ENCODE peak calls at places on chromosomes 3 and 15, in five cellular contexts. P, M, N, S and G are unnamed samples.

GRCh38 chr15:69064649-69065048 is 50.2 kb downstream of the NOX5 start:
- DNase-seq in S (no peak), M (no peak), P (no peak), N (no peak), G (no peak)

GRCh38 chr15:58415636-58416035 is 16.2 kb upstream of the LIPC start:
- DNase-seq in P (no peak), S (no peak), N (no peak), M (no peak), G (no peak)

GRCh38 chr3:195821403-195822130 is 9.8 kb upstream of the MUC4 start:
- DNase-seq in P (no peak), N (no peak), M (no peak), S (no peak), G (no peak)

GRCh38 chr3:127786358-127787070 is 35.8 kb downstream of the MGLL start:
- DNase-seq in P (no peak), M (peak), S (peak), N (no peak), G (no peak)

GRCh38 chr15:101723874-101724674 is at the start of gene TARS3:
- DNase-seq in N (peak), P (peak), S (peak), M (peak), G (peak)

GRCh38 chr3:110625126-110625798 is 446.4 kb upstream of the NECTIN3 start:
- DNase-seq in S (no peak), P (no peak), N (no peak), M (no peak), G (no peak)

GRCh38 chr15:84988909-84989644 is 7.4 kb downstream of the PDE8A start:
- DNase-seq in P (no peak), S (no peak), N (no peak), M (no peak), G (no peak)

GRCh38 chr3:70963412-70963811 is 620.1 kb downstream of the FOXP1 start:
- DNase-seq in P (no peak), N (peak), S (no peak), M (no peak), G (no peak)

GRCh38 chr3:135966349-135966695 is 794 bp downstream of the PPP2R3A start:
- DNase-seq in S (no peak), N (no peak), M (peak), P (no peak), G (no peak)

GRCh38 chr3:113153499-113154107 is 57.8 kb upstream of the BOC start:
- DNase-seq in M (no peak), S (no peak), N (no peak), P (no peak), G (no peak)

GRCh38 chr15:59376735-59377134 is 4.1 kb upstream of the MYO1E start:
- DNase-seq in M (no peak), P (no peak), S (no peak), N (no peak), G (no peak)

GRCh38 chr15:68389936-68390790 is 41.8 kb downstream of the ITGA11 start:
- DNase-seq in P (no peak), N (peak), M (no peak), S (no peak), G (no peak)

GRCh38 chr15:51137024-51137423 is 42.3 kb upstream of the TNFAIP8L3 start:
- DNase-seq in N (no peak), S (no peak), M (no peak), P (no peak), G (no peak)

GRCh38 chr3:116440196-116440595 is 5.1 kb downstream of the LSAMP start:
- DNase-seq in S (peak), N (peak), P (no peak), M (peak), G (no peak)

GRCh38 chr15:93066103-93066725 is 22.8 kb downstream of the RGMA start:
- DNase-seq in N (no peak), M (no peak), P (no peak), S (no peak), G (no peak)

GRCh38 chr3:10268930-10269329 is 20.7 kb downstream of the TATDN2 start:
- DNase-seq in N (no peak), M (no peak), S (no peak), P (no peak), G (no peak)

GRCh38 chr15:49645937-49646336 is 25.1 kb downstream of the DTWD1 start:
- DNase-seq in N (peak), P (no peak), M (peak), S (peak), G (no peak)